ENCODE peak calls at places on chromosomes 4 and X, in six cellular contexts. One of them, this sample, is unnamed.

GRCh38 chr4:122914292-122914904 is 8.0 kb downstream of the NUDT6 start:
- DNase-seq in NCI-H774: no peak
- DNase-seq in left colon: no peak
- DNase-seq in left ventricle myocardium inferior: no peak
- DNase-seq in mesenchymal stem cell: no peak
- DNase-seq in fibroblast of the aortic adventitia: peak
- DNase-seq in this sample: peak

GRCh38 chr4:105786748-105787147 is 78.2 kb downstream of the GSTCD start:
- DNase-seq in NCI-H774: no peak
- DNase-seq in left colon: no peak
- DNase-seq in left ventricle myocardium inferior: no peak
- DNase-seq in mesenchymal stem cell: no peak
- DNase-seq in fibroblast of the aortic adventitia: no peak
- DNase-seq in this sample: peak

GRCh38 chr4:18007625-18008024 is 13.9 kb downstream of the LCORL start:
- DNase-seq in NCI-H774: no peak
- DNase-seq in left colon: no peak
- DNase-seq in left ventricle myocardium inferior: no peak
- DNase-seq in mesenchymal stem cell: no peak
- DNase-seq in fibroblast of the aortic adventitia: no peak
- DNase-seq in this sample: no peak

GRCh38 chrX:134406230-134406794 is 53.7 kb upstream of the HPRT1 start:
- DNase-seq in NCI-H774: no peak
- DNase-seq in left colon: no peak
- DNase-seq in left ventricle myocardium inferior: no peak
- DNase-seq in mesenchymal stem cell: peak
- DNase-seq in fibroblast of the aortic adventitia: no peak
- DNase-seq in this sample: no peak

GRCh38 chr4:66575024-66575696 is 904.9 kb upstream of the EPHA5 start:
- DNase-seq in NCI-H774: no peak
- DNase-seq in left colon: no peak
- DNase-seq in left ventricle myocardium inferior: no peak
- DNase-seq in mesenchymal stem cell: peak
- DNase-seq in fibroblast of the aortic adventitia: peak
- DNase-seq in this sample: peak

GRCh38 chr4:77199276-77199675 is 42.3 kb downstream of the CCNG2 start:
- DNase-seq in NCI-H774: no peak
- DNase-seq in left colon: no peak
- DNase-seq in left ventricle myocardium inferior: no peak
- DNase-seq in mesenchymal stem cell: no peak
- DNase-seq in fibroblast of the aortic adventitia: no peak
- DNase-seq in this sample: no peak

GRCh38 chrX:78595901-78596502 is 63.1 kb downstream of the RTL3 start:
- DNase-seq in NCI-H774: no peak
- DNase-seq in left colon: no peak
- DNase-seq in left ventricle myocardium inferior: no peak
- DNase-seq in mesenchymal stem cell: peak
- DNase-seq in fibroblast of the aortic adventitia: peak
- DNase-seq in this sample: no peak

GRCh38 chrX:107712231-107713204 is 63.1 kb downstream of the TSC22D3 start:
- DNase-seq in NCI-H774: no peak
- DNase-seq in left colon: no peak
- DNase-seq in left ventricle myocardium inferior: no peak
- DNase-seq in mesenchymal stem cell: peak
- DNase-seq in fibroblast of the aortic adventitia: peak
- DNase-seq in this sample: peak

GRCh38 chr4:5459236-5459635 is 249.1 kb downstream of the EVC2 start:
- DNase-seq in NCI-H774: no peak
- DNase-seq in left colon: no peak
- DNase-seq in left ventricle myocardium inferior: no peak
- DNase-seq in mesenchymal stem cell: no peak
- DNase-seq in fibroblast of the aortic adventitia: no peak
- DNase-seq in this sample: no peak

GRCh38 chr4:137474711-137475301 is 57.5 kb downstream of the PCDH18 start:
- DNase-seq in NCI-H774: no peak
- DNase-seq in left colon: no peak
- DNase-seq in left ventricle myocardium inferior: no peak
- DNase-seq in mesenchymal stem cell: peak
- DNase-seq in fibroblast of the aortic adventitia: peak
- DNase-seq in this sample: peak

GRCh38 chr4:155392486-155393184 is 15.9 kb upstream of the MAP9 start:
- DNase-seq in NCI-H774: no peak
- DNase-seq in left colon: no peak
- DNase-seq in left ventricle myocardium inferior: no peak
- DNase-seq in mesenchymal stem cell: peak
- DNase-seq in fibroblast of the aortic adventitia: peak
- DNase-seq in this sample: peak